ENCODE peak calls at places on chromosomes 1 and 21, in eight cellular contexts. A is left ventricle myocardium inferior, G is heart left ventricle, S is fibroblast of mammary gland, H is fibroblast of pulmonary artery, L is mesendoderm, R is foreskin fibroblast, U is HFF-Myc. O is an unnamed sample.

GRCh38 chr1:34844252-34844634 is 15.3 kb downstream of the SMIM12 start:
- DNase-seq in A (no peak), G (peak), S (no peak), H (no peak), L (peak), R (no peak), U (no peak), O (no peak)

GRCh38 chr1:93079685-93080141 is 630 bp downstream of the MTF2 start:
- DNase-seq in A (no peak), G (peak), S (no peak), H (no peak), L (peak), R (peak), U (no peak), O (peak)

GRCh38 chr1:211648336-211648735 is 27.1 kb downstream of the NEK2 start:
- DNase-seq in A (no peak), G (no peak), S (peak), H (peak), L (peak), R (no peak), U (no peak), O (no peak)

GRCh38 chr1:54221867-54222484 is 22.0 kb downstream of the MRPL37 start:
- DNase-seq in A (no peak), G (no peak), S (no peak), H (no peak), L (no peak), R (no peak), U (no peak), O (no peak)

GRCh38 chr1:168321945-168322344 is 41.3 kb downstream of the TBX19 start:
- DNase-seq in A (no peak), G (no peak), S (peak), H (peak), L (no peak), R (peak), U (no peak), O (no peak)

GRCh38 chr1:165696625-165697100 is 1.7 kb downstream of the ALDH9A1 start:
- DNase-seq in A (no peak), G (no peak), S (peak), H (peak), L (no peak), R (peak), U (peak), O (peak)

GRCh38 chr21:29217818-29218252 is 80.9 kb upstream of the BACH1 start:
- DNase-seq in A (no peak), G (no peak), S (peak), H (peak), L (no peak), R (peak), U (peak), O (no peak)

GRCh38 chr1:163066686-163067085 is 2.5 kb upstream of the RGS4 start:
- DNase-seq in A (no peak), G (no peak), S (no peak), H (no peak), L (no peak), R (no peak), U (no peak), O (no peak)

GRCh38 chr1:89900323-89900722 is 79.5 kb downstream of the LRRC8D start:
- DNase-seq in A (no peak), G (no peak), S (no peak), H (no peak), L (no peak), R (no peak), U (no peak), O (no peak)

GRCh38 chr1:169486281-169486904 is 649 bp upstream of the SLC19A2 start:
- DNase-seq in A (no peak), G (peak), S (peak), H (peak), L (peak), R (peak), U (no peak), O (no peak)

GRCh38 chr1:6614953-6615785 is 1.6 kb downstream of the PHF13 start:
- DNase-seq in A (no peak), G (no peak), S (no peak), H (peak), L (peak), R (peak), U (no peak), O (no peak)

GRCh38 chr1:150151291-150152181 is 1.8 kb downstream of the PLEKHO1 start:
- DNase-seq in A (no peak), G (no peak), S (peak), H (no peak), L (no peak), R (peak), U (no peak), O (peak)

GRCh38 chr1:48725331-48725730 is 51.4 kb downstream of the BEND5 start:
- DNase-seq in A (no peak), G (no peak), S (peak), H (no peak), L (no peak), R (peak), U (no peak), O (no peak)

GRCh38 chr1:229844675-229845074 is 218.6 kb downstream of the URB2 start:
- DNase-seq in A (no peak), G (peak), S (peak), H (no peak), L (no peak), R (peak), U (no peak), O (peak)

GRCh38 chr1:118151312-118151937 is 33.6 kb downstream of the SPAG17 start:
- DNase-seq in A (no peak), G (peak), S (peak), H (peak), L (peak), R (peak), U (peak), O (peak)

GRCh38 chr1:193707271-193708015 is 521.0 kb upstream of the B3GALT2 start:
- DNase-seq in A (no peak), G (no peak), S (peak), H (peak), L (no peak), R (peak), U (no peak), O (no peak)

GRCh38 chr1:58844176-58844575 is 60.3 kb upstream of the JUN start:
- DNase-seq in A (no peak), G (no peak), S (peak), H (no peak), L (no peak), R (peak), U (no peak), O (no peak)

GRCh38 chr1:231236131-231236571 is 4.9 kb upstream of the GNPAT start:
- DNase-seq in A (no peak), G (no peak), S (peak), H (no peak), L (no peak), R (no peak), U (no peak), O (no peak)

GRCh38 chr1:220473440-220473839 is 54.5 kb upstream of the MARK1 start:
- DNase-seq in A (no peak), G (no peak), S (no peak), H (no peak), L (no peak), R (no peak), U (no peak), O (no peak)

GRCh38 chr1:56222914-56223540 is 356.3 kb downstream of the PLPP3 start:
- DNase-seq in A (no peak), G (no peak), S (no peak), H (no peak), L (no peak), R (no peak), U (no peak), O (no peak)

GRCh38 chr1:217053666-217054065 is 330.4 kb upstream of the ESRRG start:
- DNase-seq in A (no peak), G (no peak), S (no peak), H (no peak), L (no peak), R (no peak), U (no peak), O (no peak)

GRCh38 chr1:155051342-155051776 is 243 bp downstream of the ADAM15 start:
- DNase-seq in A (no peak), G (no peak), S (no peak), H (no peak), L (no peak), R (no peak), U (no peak), O (no peak)

GRCh38 chr1:155051777-155052398 is 772 bp downstream of the ADAM15 start:
- DNase-seq in A (peak), G (peak), S (peak), H (peak), L (no peak), R (peak), U (no peak), O (peak)

GRCh38 chr1:155050560-155051341 is at the start of gene ADAM15:
- DNase-seq in A (peak), G (peak), S (peak), H (peak), L (peak), R (peak), U (peak), O (peak)

GRCh38 chr1:155052412-155053400 is 1.6 kb downstream of the ADAM15 start:
- DNase-seq in A (peak), G (peak), S (no peak), H (no peak), L (no peak), R (peak), U (no peak), O (no peak)

DNA sequence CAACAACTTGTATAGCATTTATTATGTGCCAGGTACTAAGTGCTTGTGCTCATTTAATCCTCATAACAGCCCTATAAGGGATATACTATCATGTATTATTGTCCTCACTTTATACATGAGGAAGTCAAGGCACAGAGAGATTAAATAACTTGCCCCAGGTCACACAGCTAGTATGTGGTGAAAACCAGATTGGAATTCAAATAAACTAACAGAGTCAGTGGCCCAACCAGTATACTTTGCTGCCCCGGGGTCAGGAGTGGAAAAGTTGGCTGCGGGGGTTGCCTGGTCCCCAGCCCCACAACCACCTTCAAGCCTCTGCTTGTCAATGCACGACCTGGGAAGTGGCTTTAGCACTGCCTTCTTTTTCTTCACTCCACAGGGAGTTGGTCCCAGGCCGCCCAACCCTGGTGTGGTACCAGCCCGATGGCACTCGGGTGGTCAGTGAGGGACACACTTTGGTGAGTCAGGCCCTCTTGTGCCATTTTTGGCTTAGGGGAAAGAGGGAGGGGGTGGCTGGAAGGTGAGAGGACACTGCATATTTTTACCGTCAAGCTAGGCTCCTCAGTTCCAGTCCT is 2.5 kb downstream of the ADAM15 start:
- DNase-seq in A (no peak), G (no peak), S (no peak), H (no peak), L (no peak), R (no peak), U (no peak), O (no peak)
- H3K4me3 ChIP-seq in A (peak), G (peak), S (no peak), H (no peak), L (no peak), R (no peak), U (peak), O (no peak)

GRCh38 chr1:147073062-147073432 is 99.2 kb downstream of the PRKAB2 start:
- DNase-seq in A (no peak), G (no peak), S (no peak), H (no peak), L (peak), R (no peak), U (no peak), O (no peak)
- H3K4me3 ChIP-seq in A (peak), G (peak), S (no peak), H (no peak), L (no peak), R (no peak), U (no peak), O (peak)

GRCh38 chr21:33231526-33231925 is 1.8 kb downstream of the IFNAR2 start:
- DNase-seq in A (no peak), G (no peak), S (no peak), H (no peak), L (no peak), R (no peak), U (no peak), O (no peak)
- H3K4me3 ChIP-seq in A (peak), G (peak), S (no peak), H (peak), L (no peak), R (no peak), U (no peak), O (no peak)

DNA sequence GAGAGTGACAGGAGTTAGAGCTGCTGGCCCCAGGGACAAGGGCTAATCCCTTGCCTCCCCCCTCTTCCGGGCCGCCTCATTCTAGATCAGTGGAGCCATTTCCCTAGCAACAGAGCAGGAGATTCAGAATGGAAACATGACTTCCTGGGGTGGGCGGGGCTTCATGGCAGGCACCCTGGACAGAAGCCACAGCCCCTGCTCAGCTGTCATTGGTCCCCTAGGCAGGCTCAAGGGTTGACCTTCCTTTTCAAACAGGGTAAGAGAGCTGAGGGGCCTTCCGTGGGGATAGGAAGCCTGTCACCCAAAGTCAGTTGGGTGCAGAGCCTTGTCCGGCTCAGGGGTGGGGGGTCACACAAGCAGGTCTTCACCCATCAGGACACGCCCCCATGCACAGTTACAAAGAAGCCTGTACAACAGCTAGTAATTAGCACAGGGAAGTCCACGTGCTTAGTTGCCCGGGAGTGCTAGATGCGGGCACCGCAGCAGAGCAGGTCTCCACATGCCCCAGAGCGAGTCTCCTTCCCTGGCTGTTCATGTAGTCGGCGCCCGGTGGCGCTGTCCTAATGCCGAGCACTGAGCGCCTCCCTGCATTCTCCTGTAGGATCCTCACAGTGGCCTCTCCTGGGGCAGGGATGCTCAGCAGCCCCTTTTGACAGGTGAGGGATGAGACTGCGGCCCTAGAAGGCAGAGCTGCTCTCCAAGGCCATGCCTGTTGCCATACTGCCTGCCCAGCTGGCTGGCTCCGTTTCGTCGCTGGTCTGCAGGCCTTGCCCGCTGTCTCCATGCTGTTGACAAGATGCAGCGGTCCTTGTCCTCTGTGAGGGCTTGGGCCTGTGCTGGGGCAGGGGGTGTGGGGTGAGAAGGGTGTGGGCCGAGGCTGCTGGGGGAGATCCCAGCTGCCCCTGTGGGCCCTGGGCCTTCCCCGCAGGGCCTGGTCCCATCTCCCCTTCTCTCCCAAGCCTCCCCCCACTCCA is 5.1 kb downstream of the TMEM201 start:
- DNase-seq in A (peak), G (peak), S (peak), H (peak), L (peak), R (peak), U (peak), O (peak)
- H3K4me3 ChIP-seq in A (peak), G (peak), S (no peak), H (no peak), L (no peak), R (no peak), U (no peak), O (no peak)